ENCODE peak calls at places on chromosomes 1 and 21, in nine cellular contexts. One of them, this sample, is unnamed.
A peak's percentile ranks its signal among the peaks of the same experiment; 100 is the strongest.

GRCh38 chr1:60875139-60875538 is 207.2 kb upstream of the NFIA start:
- DNase-seq in RPMI7951: no peak
- DNase-seq in activated CD4-positive, alpha-beta memory T cell treated with anti-CD3 and anti-CD28 coated beads, Interleukin-2, amount 10 ng/mL, durations not matched to agents 7 days and 5 days: no peak
- DNase-seq in IMR-90: no peak
- DNase-seq in activated T-cell treated with anti-CD3 and anti-CD28 coated beads for 1 hour: no peak
- DNase-seq in NCI-H345: no peak
- DNase-seq in RWPE1: no peak
- DNase-seq in CD8-positive, alpha-beta T cell: no peak
- DNase-seq in PC-3: no peak
- DNase-seq in this sample: peak; percentile 4

GRCh38 chr1:31872658-31873636 is 57.1 kb upstream of the SPOCD1 start:
- DNase-seq in RPMI7951: peak; percentile 13
- DNase-seq in activated CD4-positive, alpha-beta memory T cell treated with anti-CD3 and anti-CD28 coated beads, Interleukin-2, amount 10 ng/mL, durations not matched to agents 7 days and 5 days: no peak
- DNase-seq in IMR-90: no peak
- DNase-seq in activated T-cell treated with anti-CD3 and anti-CD28 coated beads for 1 hour: no peak
- DNase-seq in NCI-H345: no peak
- DNase-seq in RWPE1: no peak
- DNase-seq in CD8-positive, alpha-beta T cell: no peak
- DNase-seq in PC-3: no peak
- DNase-seq in this sample: no peak

GRCh38 chr1:224542783-224543440 is 73.2 kb upstream of the CNIH3 start:
- DNase-seq in RPMI7951: peak; percentile 100
- DNase-seq in activated CD4-positive, alpha-beta memory T cell treated with anti-CD3 and anti-CD28 coated beads, Interleukin-2, amount 10 ng/mL, durations not matched to agents 7 days and 5 days: peak; percentile 58
- DNase-seq in IMR-90: peak; percentile 99
- DNase-seq in activated T-cell treated with anti-CD3 and anti-CD28 coated beads for 1 hour: no peak
- DNase-seq in NCI-H345: no peak
- DNase-seq in RWPE1: peak; percentile 88
- DNase-seq in CD8-positive, alpha-beta T cell: no peak
- DNase-seq in PC-3: peak; percentile 99
- DNase-seq in this sample: peak; percentile 100

GRCh38 chr21:31647650-31648049 is 11.8 kb upstream of the SOD1 start:
- DNase-seq in RPMI7951: no peak
- DNase-seq in activated CD4-positive, alpha-beta memory T cell treated with anti-CD3 and anti-CD28 coated beads, Interleukin-2, amount 10 ng/mL, durations not matched to agents 7 days and 5 days: no peak
- DNase-seq in IMR-90: no peak
- DNase-seq in activated T-cell treated with anti-CD3 and anti-CD28 coated beads for 1 hour: no peak
- DNase-seq in NCI-H345: no peak
- DNase-seq in RWPE1: no peak
- DNase-seq in CD8-positive, alpha-beta T cell: no peak
- DNase-seq in PC-3: no peak
- DNase-seq in this sample: no peak

GRCh38 chr21:44263221-44263671 is 1.5 kb upstream of the DNMT3L start:
- DNase-seq in RPMI7951: no peak
- DNase-seq in activated CD4-positive, alpha-beta memory T cell treated with anti-CD3 and anti-CD28 coated beads, Interleukin-2, amount 10 ng/mL, durations not matched to agents 7 days and 5 days: no peak
- DNase-seq in IMR-90: no peak
- DNase-seq in activated T-cell treated with anti-CD3 and anti-CD28 coated beads for 1 hour: no peak
- DNase-seq in NCI-H345: no peak
- DNase-seq in RWPE1: no peak
- DNase-seq in CD8-positive, alpha-beta T cell: no peak
- DNase-seq in PC-3: no peak
- DNase-seq in this sample: no peak

GRCh38 chr1:46692806-46693770 is 21.4 kb downstream of the TEX38 start:
- DNase-seq in RPMI7951: no peak
- DNase-seq in activated CD4-positive, alpha-beta memory T cell treated with anti-CD3 and anti-CD28 coated beads, Interleukin-2, amount 10 ng/mL, durations not matched to agents 7 days and 5 days: no peak
- DNase-seq in IMR-90: no peak
- DNase-seq in activated T-cell treated with anti-CD3 and anti-CD28 coated beads for 1 hour: no peak
- DNase-seq in NCI-H345: no peak
- DNase-seq in RWPE1: no peak
- DNase-seq in CD8-positive, alpha-beta T cell: no peak
- DNase-seq in PC-3: no peak
- DNase-seq in this sample: no peak

GRCh38 chr1:223329664-223330420 is 34.1 kb downstream of the SUSD4 start:
- DNase-seq in RPMI7951: no peak
- DNase-seq in activated CD4-positive, alpha-beta memory T cell treated with anti-CD3 and anti-CD28 coated beads, Interleukin-2, amount 10 ng/mL, durations not matched to agents 7 days and 5 days: no peak
- DNase-seq in IMR-90: no peak
- DNase-seq in activated T-cell treated with anti-CD3 and anti-CD28 coated beads for 1 hour: no peak
- DNase-seq in NCI-H345: no peak
- DNase-seq in RWPE1: no peak
- DNase-seq in CD8-positive, alpha-beta T cell: no peak
- DNase-seq in PC-3: no peak
- DNase-seq in this sample: no peak

GRCh38 chr1:203274603-203275381 is 30.5 kb upstream of the BTG2 start:
- DNase-seq in RPMI7951: no peak
- DNase-seq in activated CD4-positive, alpha-beta memory T cell treated with anti-CD3 and anti-CD28 coated beads, Interleukin-2, amount 10 ng/mL, durations not matched to agents 7 days and 5 days: no peak
- DNase-seq in IMR-90: peak; percentile 56
- DNase-seq in activated T-cell treated with anti-CD3 and anti-CD28 coated beads for 1 hour: no peak
- DNase-seq in NCI-H345: no peak
- DNase-seq in RWPE1: no peak
- DNase-seq in CD8-positive, alpha-beta T cell: no peak
- DNase-seq in PC-3: no peak
- DNase-seq in this sample: peak; percentile 42

GRCh38 chr1:33050221-33051076 is 13.8 kb upstream of the AK2 start:
- DNase-seq in RPMI7951: peak; percentile 87
- DNase-seq in activated CD4-positive, alpha-beta memory T cell treated with anti-CD3 and anti-CD28 coated beads, Interleukin-2, amount 10 ng/mL, durations not matched to agents 7 days and 5 days: no peak
- DNase-seq in IMR-90: peak; percentile 86
- DNase-seq in activated T-cell treated with anti-CD3 and anti-CD28 coated beads for 1 hour: no peak
- DNase-seq in NCI-H345: no peak
- DNase-seq in RWPE1: peak; percentile 73
- DNase-seq in CD8-positive, alpha-beta T cell: no peak
- DNase-seq in PC-3: peak; percentile 94
- DNase-seq in this sample: peak; percentile 87

GRCh38 chr1:202272446-202272845 is 69.3 kb downstream of the UBE2T start:
- DNase-seq in RPMI7951: no peak
- DNase-seq in activated CD4-positive, alpha-beta memory T cell treated with anti-CD3 and anti-CD28 coated beads, Interleukin-2, amount 10 ng/mL, durations not matched to agents 7 days and 5 days: no peak
- DNase-seq in IMR-90: no peak
- DNase-seq in activated T-cell treated with anti-CD3 and anti-CD28 coated beads for 1 hour: no peak
- DNase-seq in NCI-H345: no peak
- DNase-seq in RWPE1: no peak
- DNase-seq in CD8-positive, alpha-beta T cell: no peak
- DNase-seq in PC-3: no peak
- DNase-seq in this sample: no peak

GRCh38 chr21:46318464-46318845 is 5.2 kb downstream of the C21orf58 start:
- DNase-seq in RPMI7951: no peak
- DNase-seq in activated CD4-positive, alpha-beta memory T cell treated with anti-CD3 and anti-CD28 coated beads, Interleukin-2, amount 10 ng/mL, durations not matched to agents 7 days and 5 days: no peak
- DNase-seq in IMR-90: no peak
- DNase-seq in activated T-cell treated with anti-CD3 and anti-CD28 coated beads for 1 hour: no peak
- DNase-seq in NCI-H345: no peak
- DNase-seq in RWPE1: no peak
- DNase-seq in CD8-positive, alpha-beta T cell: no peak
- DNase-seq in PC-3: no peak
- DNase-seq in this sample: no peak

GRCh38 chr1:20124451-20125057 is 5.2 kb upstream of the PLA2G2D start:
- DNase-seq in RPMI7951: peak; percentile 94
- DNase-seq in activated CD4-positive, alpha-beta memory T cell treated with anti-CD3 and anti-CD28 coated beads, Interleukin-2, amount 10 ng/mL, durations not matched to agents 7 days and 5 days: no peak
- DNase-seq in IMR-90: peak; percentile 65
- DNase-seq in activated T-cell treated with anti-CD3 and anti-CD28 coated beads for 1 hour: no peak
- DNase-seq in NCI-H345: no peak
- DNase-seq in RWPE1: peak; percentile 94
- DNase-seq in CD8-positive, alpha-beta T cell: no peak
- DNase-seq in PC-3: peak; percentile 95
- DNase-seq in this sample: peak; percentile 86

GRCh38 chr1:31954607-31955283 is 16.6 kb upstream of the PTP4A2 start:
- DNase-seq in RPMI7951: peak; percentile 86
- DNase-seq in activated CD4-positive, alpha-beta memory T cell treated with anti-CD3 and anti-CD28 coated beads, Interleukin-2, amount 10 ng/mL, durations not matched to agents 7 days and 5 days: no peak
- DNase-seq in IMR-90: peak; percentile 99
- DNase-seq in activated T-cell treated with anti-CD3 and anti-CD28 coated beads for 1 hour: no peak
- DNase-seq in NCI-H345: no peak
- DNase-seq in RWPE1: peak; percentile 71
- DNase-seq in CD8-positive, alpha-beta T cell: no peak
- DNase-seq in PC-3: peak; percentile 91
- DNase-seq in this sample: peak; percentile 95

GRCh38 chr1:215005078-215005477 is 77.5 kb upstream of the KCNK2 start:
- DNase-seq in RPMI7951: peak; percentile 54
- DNase-seq in activated CD4-positive, alpha-beta memory T cell treated with anti-CD3 and anti-CD28 coated beads, Interleukin-2, amount 10 ng/mL, durations not matched to agents 7 days and 5 days: no peak
- DNase-seq in IMR-90: peak; percentile 45
- DNase-seq in activated T-cell treated with anti-CD3 and anti-CD28 coated beads for 1 hour: no peak
- DNase-seq in NCI-H345: peak; percentile 1
- DNase-seq in RWPE1: no peak
- DNase-seq in CD8-positive, alpha-beta T cell: no peak
- DNase-seq in PC-3: no peak
- DNase-seq in this sample: no peak

GRCh38 chr1:239587066-239587465 is 200.7 kb downstream of the CHRM3 start:
- DNase-seq in RPMI7951: no peak
- DNase-seq in activated CD4-positive, alpha-beta memory T cell treated with anti-CD3 and anti-CD28 coated beads, Interleukin-2, amount 10 ng/mL, durations not matched to agents 7 days and 5 days: peak; percentile 49
- DNase-seq in IMR-90: no peak
- DNase-seq in activated T-cell treated with anti-CD3 and anti-CD28 coated beads for 1 hour: peak; percentile 0
- DNase-seq in NCI-H345: no peak
- DNase-seq in RWPE1: no peak
- DNase-seq in CD8-positive, alpha-beta T cell: peak; percentile 67
- DNase-seq in PC-3: no peak
- DNase-seq in this sample: no peak

GRCh38 chr21:42278750-42279149 is 36.5 kb downstream of the TFF3 start:
- DNase-seq in RPMI7951: no peak
- DNase-seq in activated CD4-positive, alpha-beta memory T cell treated with anti-CD3 and anti-CD28 coated beads, Interleukin-2, amount 10 ng/mL, durations not matched to agents 7 days and 5 days: no peak
- DNase-seq in IMR-90: no peak
- DNase-seq in activated T-cell treated with anti-CD3 and anti-CD28 coated beads for 1 hour: no peak
- DNase-seq in NCI-H345: no peak
- DNase-seq in RWPE1: no peak
- DNase-seq in CD8-positive, alpha-beta T cell: no peak
- DNase-seq in PC-3: no peak
- DNase-seq in this sample: no peak

GRCh38 chr1:226644541-226645176 is 94.4 kb downstream of the ITPKB start:
- DNase-seq in RPMI7951: no peak
- DNase-seq in activated CD4-positive, alpha-beta memory T cell treated with anti-CD3 and anti-CD28 coated beads, Interleukin-2, amount 10 ng/mL, durations not matched to agents 7 days and 5 days: no peak
- DNase-seq in IMR-90: peak; percentile 42
- DNase-seq in activated T-cell treated with anti-CD3 and anti-CD28 coated beads for 1 hour: no peak
- DNase-seq in NCI-H345: no peak
- DNase-seq in RWPE1: no peak
- DNase-seq in CD8-positive, alpha-beta T cell: peak; percentile 38
- DNase-seq in PC-3: peak; percentile 31
- DNase-seq in this sample: peak; percentile 8